ENCODE peak calls at places on chromosomes 4 and X, in seven cellular contexts. S, P, W, J, F, U and Z are unnamed samples.

GRCh38 chrX:108020631-108021030 is 24.2 kb upstream of the VSIG1 start:
- DNase-seq in U (no peak), W (peak; percentile 7), P (no peak), F (no peak), J (no peak), S (peak; percentile 46), Z (no peak)

GRCh38 chrX:132114607-132115006 is 13.2 kb downstream of the FRMD7 start:
- DNase-seq in P (no peak), F (no peak), U (no peak), S (no peak), W (no peak), J (no peak), Z (no peak)

GRCh38 chr4:32129967-32130366 is 1409.8 kb downstream of the PCDH7 start:
- DNase-seq in P (no peak), S (no peak), W (no peak), F (no peak), J (no peak), U (no peak), Z (no peak)

GRCh38 chr4:27088491-27088890 is 227.8 kb downstream of the STIM2 start:
- DNase-seq in U (no peak), J (no peak), S (no peak), P (no peak), F (no peak), W (no peak), Z (no peak)

GRCh38 chr4:176840166-176840565 is 47.4 kb upstream of the VEGFC start:
- DNase-seq in P (no peak), S (no peak), W (peak; percentile 72), J (no peak), U (no peak), F (no peak), Z (no peak)

GRCh38 chr4:7526491-7526890 is 91.8 kb upstream of the PSAPL1 start:
- DNase-seq in U (no peak), W (no peak), P (no peak), F (no peak), J (no peak), S (no peak), Z (no peak)

GRCh38 chr4:82371398-82371972 is 2.3 kb downstream of the HNRNPD start:
- DNase-seq in S (no peak), J (no peak), F (no peak), P (no peak), U (no peak), W (no peak), Z (no peak)

GRCh38 chr4:5780831-5781480 is 70.0 kb downstream of the EVC start:
- DNase-seq in U (no peak), S (no peak), P (no peak), W (peak; percentile 87), J (no peak), F (no peak), Z (no peak)

GRCh38 chrX:107135965-107136307 is 17.3 kb upstream of the RBM41 start:
- DNase-seq in J (no peak), P (no peak), W (no peak), S (no peak), F (no peak), U (no peak), Z (no peak)

GRCh38 chrX:135421932-135422809 is at the start of gene SMIM10L2A:
- DNase-seq in P (no peak), S (no peak), U (no peak), J (no peak), F (no peak), W (no peak), Z (no peak)

GRCh38 chrX:11908371-11908770 is 150.3 kb downstream of the MSL3 start:
- DNase-seq in J (no peak), W (peak; percentile 25), P (no peak), U (no peak), F (peak; percentile 0), S (peak; percentile 20), Z (no peak)

GRCh38 chr4:142473218-142473959 is 372.7 kb downstream of the INPP4B start:
- DNase-seq in J (no peak), U (no peak), S (peak; percentile 14), P (no peak), W (no peak), F (no peak), Z (no peak)

GRCh38 chr4:17713779-17714178 is 67.6 kb downstream of the FAM184B start:
- DNase-seq in U (no peak), P (no peak), J (no peak), F (no peak), S (no peak), W (no peak), Z (no peak)